ENCODE peak calls at places on chromosomes 1 and 21, in four cellular contexts. L is endothelial cell of umbilical vein, G is prostate gland, B is IMR-90. A is an unnamed sample.

GRCh38 chr21:46346296-46347202 is 22.6 kb downstream of the PCNT start:
- DNase-seq in L (no peak), G (no peak), B (no peak), A (no peak)

GRCh38 chr1:193520472-193520871 is 334.1 kb upstream of the B3GALT2 start:
- DNase-seq in L (no peak), G (no peak), B (no peak), A (no peak)

GRCh38 chr1:95021085-95021484 is 51.7 kb downstream of the ALG14 start:
- DNase-seq in L (no peak), G (no peak), B (no peak), A (no peak)

GRCh38 chr1:182229907-182230522 is 161.6 kb downstream of the GLUL start:
- DNase-seq in L (no peak), G (no peak), B (no peak), A (no peak)

GRCh38 chr1:178031856-178032320 is 62.0 kb upstream of the RASAL2 start:
- DNase-seq in L (peak), G (peak), B (peak), A (peak)

GRCh38 chr1:234961468-234962339 is 166.9 kb downstream of the TOMM20 start:
- DNase-seq in L (peak), G (peak), B (peak), A (peak)

GRCh38 chr1:119779869-119780356 is 11.2 kb upstream of the HMGCS2 start:
- DNase-seq in L (no peak), G (peak), B (peak), A (no peak)

GRCh38 chr1:37919277-37919676 is 27.6 kb downstream of the INPP5B start:
- DNase-seq in L (no peak), G (no peak), B (peak), A (no peak)

GRCh38 chr1:10682114-10682445 is 114.4 kb downstream of the CASZ1 start:
- DNase-seq in L (no peak), G (no peak), B (no peak), A (no peak)

GRCh38 chr1:175894543-175894942 is 151.1 kb upstream of the TNR start:
- DNase-seq in L (no peak), G (no peak), B (no peak), A (no peak)

GRCh38 chr1:59367269-59368006 is 70.5 kb downstream of the FGGY start:
- DNase-seq in L (no peak), G (no peak), B (peak), A (no peak)

GRCh38 chr1:109298666-109299086 is 8.1 kb downstream of the MYBPHL start:
- DNase-seq in L (no peak), G (no peak), B (peak), A (no peak)

GRCh38 chr21:39379986-39380891 is 31.4 kb upstream of the HMGN1 start:
- DNase-seq in L (peak), G (peak), B (peak), A (peak)

GRCh38 chr1:173049327-173049639 is 1.5 kb downstream of the TNFSF18 start:
- DNase-seq in L (peak), G (no peak), B (no peak), A (no peak)

GRCh38 chr21:28776251-28776650 is 216.4 kb downstream of the LTN1 start:
- DNase-seq in L (no peak), G (no peak), B (peak), A (no peak)

GRCh38 chr1:162855461-162856150 is 5.4 kb downstream of the CCDC190 start:
- DNase-seq in L (peak), G (no peak), B (peak), A (no peak)

GRCh38 chr1:206606867-206607266 is 5.4 kb downstream of the EIF2D start:
- DNase-seq in L (peak), G (no peak), B (peak), A (peak)

GRCh38 chr1:96820111-96820510 is 98.5 kb downstream of the PTBP2 start:
- DNase-seq in L (no peak), G (no peak), B (peak), A (no peak)

GRCh38 chr1:185560760-185561159 is 173.4 kb upstream of the HMCN1 start:
- DNase-seq in L (no peak), G (no peak), B (no peak), A (no peak)

GRCh38 chr21:43812139-43812821 is 22.9 kb downstream of the RRP1 start:
- DNase-seq in L (peak), G (peak), B (no peak), A (peak)

GRCh38 chr21:43811262-43812105 is 22.1 kb downstream of the RRP1 start:
- DNase-seq in L (no peak), G (no peak), B (no peak), A (no peak)

GRCh38 chr21:43815107-43815742 is 25.8 kb downstream of the RRP1 start:
- DNase-seq in L (no peak), G (no peak), B (no peak), A (no peak)

GRCh38 chr21:43814215-43815106 is 25.1 kb downstream of the RRP1 start:
- DNase-seq in L (no peak), G (no peak), B (no peak), A (no peak)

GRCh38 chr21:43812957-43813730 is 23.8 kb downstream of the RRP1 start:
- DNase-seq in L (no peak), G (no peak), B (no peak), A (no peak)
- TF ChIP-seq POLR2A in L (no peak), G (no peak), B (no peak), A (no peak)

DNA sequence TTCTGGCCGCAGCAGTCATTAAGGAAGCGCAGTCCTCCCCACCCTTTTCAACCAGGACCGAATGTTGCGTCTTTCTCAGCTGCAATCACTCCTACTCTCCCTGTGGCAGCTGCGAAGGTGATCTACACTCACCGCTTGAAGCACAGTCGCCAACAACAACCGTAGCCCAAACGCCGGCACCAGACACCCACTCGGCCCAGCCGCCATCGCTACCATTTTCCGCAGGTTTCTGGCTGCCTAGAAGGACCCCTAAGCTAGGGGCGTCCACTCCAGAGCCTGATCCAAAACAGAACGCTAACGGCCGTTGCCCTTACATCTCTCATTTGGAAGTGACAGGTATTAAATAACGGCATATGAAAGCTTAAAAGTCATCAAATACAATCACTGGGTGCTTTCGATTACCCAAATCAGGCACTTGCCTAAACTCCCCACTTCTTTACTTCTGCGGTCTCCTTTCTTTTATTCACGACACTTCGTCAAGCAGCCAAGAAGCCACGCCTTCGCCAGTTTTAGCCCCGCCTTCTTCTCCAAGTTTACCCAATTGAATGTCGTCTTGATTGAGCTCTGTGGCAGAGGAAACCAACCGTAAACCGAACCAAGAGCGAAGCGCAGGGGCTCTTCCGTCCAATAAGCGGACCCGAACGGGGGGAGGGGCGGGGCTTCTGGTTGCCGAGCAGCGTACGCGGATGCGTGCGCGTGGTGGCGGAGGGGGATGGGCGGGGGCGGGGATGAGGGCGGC is at the start of gene SELENOF:
- DNase-seq in L (peak), G (peak), B (peak), A (peak)
- TF ChIP-seq POLR2A in L (peak), G (peak), B (peak), A (peak)

GRCh38 chr21:35204850-35205564 is 155.9 kb upstream of the RUNX1 start:
- DNase-seq in L (peak), G (peak), B (peak), A (peak)
- TF ChIP-seq POLR2A in L (peak), G (no peak), B (peak), A (peak)

DNA sequence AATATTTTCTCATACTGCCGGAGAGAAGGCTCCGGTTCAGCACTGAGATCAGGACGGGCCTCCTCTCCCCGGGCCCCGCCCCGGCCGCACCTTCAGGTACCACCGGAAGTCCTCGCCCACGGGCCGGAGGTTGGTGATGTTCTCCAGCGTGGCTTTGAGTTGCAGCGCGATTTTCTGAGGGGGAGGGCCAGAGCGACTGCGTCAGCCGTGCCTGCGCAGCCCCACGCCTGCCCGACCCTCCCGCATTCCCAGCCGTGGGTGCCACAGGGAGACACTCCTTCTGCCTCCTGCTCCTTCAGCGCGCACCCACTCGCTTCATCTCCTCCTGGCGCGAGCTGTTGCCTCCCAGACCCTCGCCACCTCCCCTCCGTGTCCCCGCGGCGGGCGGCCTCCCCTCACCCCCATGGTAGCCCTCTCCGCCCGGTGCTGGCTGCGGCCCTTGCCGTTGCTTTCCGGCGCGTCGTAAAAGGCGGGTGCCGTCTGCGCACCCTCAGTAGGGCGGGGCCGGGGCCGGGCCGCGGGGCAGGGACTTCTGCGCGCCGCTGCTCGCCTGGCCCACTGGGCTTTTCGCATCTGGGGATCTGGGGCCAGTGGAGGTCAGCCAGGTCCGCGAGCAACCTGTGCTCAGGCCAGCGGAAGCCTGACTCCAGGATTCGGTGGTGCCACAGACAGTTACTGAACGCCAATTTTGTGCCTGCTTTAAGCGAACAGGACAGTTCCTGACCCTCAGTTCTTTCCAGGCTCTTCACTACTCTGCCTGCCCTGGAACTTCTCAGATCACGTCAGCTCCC is at the start of gene CZIB:
- DNase-seq in L (peak), G (peak), B (peak), A (peak)
- TF ChIP-seq POLR2A in L (peak), G (peak), B (peak), A (peak)

GRCh38 chr21:33642027-33642895 is at the start of gene ITSN1:
- DNase-seq in L (peak), G (peak), B (peak), A (peak)
- TF ChIP-seq POLR2A in L (peak), G (peak), B (peak), A (peak)

DNA sequence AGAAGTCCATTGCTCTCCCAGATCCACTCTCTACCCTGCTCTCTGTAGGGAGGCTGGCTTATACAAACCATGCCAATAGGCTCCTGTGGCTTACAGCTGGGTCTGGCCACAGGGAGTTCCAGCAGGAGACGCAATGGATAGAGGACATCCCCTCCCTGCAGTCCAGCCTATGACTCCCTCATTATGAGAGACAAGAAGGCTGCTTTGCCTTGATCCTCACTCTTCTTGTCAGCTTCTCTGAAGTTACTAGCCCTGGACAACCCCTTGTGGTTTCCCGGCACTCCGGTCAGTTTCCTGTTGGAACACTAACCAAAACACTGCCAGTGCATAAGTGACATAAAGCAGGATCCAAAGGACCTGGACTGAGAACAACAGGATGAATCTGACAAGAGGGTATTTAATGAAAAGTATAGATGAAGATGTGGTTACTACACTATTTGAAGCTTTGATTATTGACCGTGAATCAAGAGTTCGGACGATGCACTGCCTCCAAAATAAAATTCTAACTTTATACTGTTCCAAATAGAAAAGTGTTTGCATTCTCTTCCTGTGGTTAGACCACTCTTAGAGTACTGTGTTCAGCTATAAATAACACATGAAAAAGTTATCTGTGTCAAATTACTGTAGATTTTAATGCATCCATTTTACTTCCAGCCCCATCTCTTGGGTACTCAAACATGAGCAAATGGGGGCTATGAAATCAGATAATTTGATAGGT is 32.7 kb upstream of the ZNF326 start:
- DNase-seq in L (peak), G (no peak), B (peak), A (no peak)
- TF ChIP-seq POLR2A in L (no peak), G (no peak), B (no peak), A (no peak)

GRCh38 chr1:51235611-51236547 is at the start of gene RNF11:
- DNase-seq in L (peak), G (peak), B (peak), A (peak)

GRCh38 chr1:51231121-51231520 is 5.0 kb upstream of the RNF11 start:
- DNase-seq in L (no peak), G (no peak), B (peak), A (no peak)

GRCh38 chr1:51234721-51235425 is 1.2 kb upstream of the RNF11 start:
- DNase-seq in L (peak), G (peak), B (peak), A (no peak)

GRCh38 chr1:51230501-51231078 is 5.5 kb upstream of the RNF11 start:
- DNase-seq in L (no peak), G (no peak), B (no peak), A (no peak)
- TF ChIP-seq POLR2A in L (no peak), G (no peak), B (no peak), A (no peak)

DNA sequence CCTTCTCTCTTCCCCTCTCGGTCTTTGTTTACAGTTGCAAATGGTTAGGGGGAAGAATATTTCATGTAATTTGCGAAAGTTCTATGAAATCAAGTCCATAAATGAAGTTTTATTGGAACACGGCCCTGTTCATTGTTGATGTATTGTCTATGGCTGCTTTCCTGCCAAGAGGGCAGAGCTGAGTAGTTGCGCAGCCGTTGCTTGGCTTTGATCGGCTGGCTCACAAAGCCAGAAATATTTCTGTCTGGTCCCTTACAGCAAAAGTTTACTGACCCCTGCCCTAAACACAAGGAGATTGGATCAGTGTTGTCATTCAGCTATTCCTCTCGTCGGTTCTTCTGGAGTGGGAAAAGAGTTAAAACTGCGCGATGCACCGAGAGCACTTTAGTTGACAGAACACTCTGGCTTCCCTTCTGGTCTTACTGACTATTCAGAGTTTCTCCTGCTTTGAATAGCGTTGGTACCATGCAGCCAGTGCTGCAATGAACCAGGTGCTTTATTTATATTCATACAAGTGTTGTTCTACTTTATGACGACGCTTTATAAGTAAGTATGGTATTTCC is 831 bp downstream of the ZBTB40 start:
- DNase-seq in L (peak), G (peak), B (peak), A (no peak)
- TF ChIP-seq POLR2A in L (no peak), G (no peak), B (no peak), A (no peak)

DNA sequence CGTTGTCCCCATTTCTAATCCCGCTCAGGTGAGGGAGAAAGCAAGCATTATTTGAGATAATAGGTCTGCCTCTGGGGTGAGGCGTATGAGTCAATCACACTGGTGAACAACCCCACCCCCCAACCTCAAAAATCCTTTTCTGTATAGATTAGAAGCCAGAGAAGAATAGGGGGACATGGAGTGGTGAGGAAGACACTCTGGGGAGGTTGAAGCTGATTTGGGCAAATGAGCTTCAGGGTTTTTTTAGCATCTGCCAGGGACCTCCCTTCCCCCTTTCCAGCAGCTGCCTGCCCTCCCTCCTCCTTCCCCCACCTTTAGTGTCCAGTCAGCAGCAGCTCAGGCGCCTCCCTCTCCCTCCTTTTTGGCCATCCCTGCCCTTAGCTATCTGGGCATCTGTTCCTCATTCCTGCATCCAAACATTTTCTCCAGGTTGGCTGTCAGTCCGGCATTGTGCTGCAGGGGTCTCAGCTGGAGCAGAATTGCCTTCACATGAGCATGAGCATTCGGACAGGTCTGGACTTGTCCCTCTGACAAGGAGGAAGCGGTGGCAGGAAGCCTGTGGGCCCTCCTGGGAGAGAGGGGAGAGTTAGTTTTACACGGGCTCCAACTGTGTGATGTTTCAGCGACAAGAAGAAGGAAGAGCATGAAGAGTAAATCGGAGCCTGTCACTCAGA is 30.8 kb upstream of the PTGFRN start:
- DNase-seq in L (peak), G (peak), B (peak), A (no peak)
- TF ChIP-seq POLR2A in L (no peak), G (no peak), B (no peak), A (no peak)

A was measured in H54.